ENCODE peak calls at places on chromosome 7, in seven cellular contexts. One of them, this sample, is unnamed.

GRCh38 chr7:132475037-132475668 is 101.1 kb downstream of the PLXNA4 start:
- DNase-seq in cardiac muscle cell: no peak
- DNase-seq in lower lobe of right lung: no peak
- DNase-seq in tibial nerve: no peak
- DNase-seq in pancreas: no peak
- DNase-seq in fibroblast of lung: no peak
- DNase-seq in HCT116: no peak
- DNase-seq in this sample: no peak

GRCh38 chr7:112726076-112726475 is 64.1 kb downstream of the TMEM168 start:
- DNase-seq in cardiac muscle cell: no peak
- DNase-seq in lower lobe of right lung: no peak
- DNase-seq in tibial nerve: no peak
- DNase-seq in pancreas: peak; percentile 40
- DNase-seq in fibroblast of lung: no peak
- DNase-seq in HCT116: no peak
- DNase-seq in this sample: no peak

GRCh38 chr7:98420966-98421612 is 20.2 kb upstream of the BAIAP2L1 start:
- DNase-seq in cardiac muscle cell: peak; percentile 81
- DNase-seq in lower lobe of right lung: peak; percentile 84
- DNase-seq in tibial nerve: no peak
- DNase-seq in pancreas: peak; percentile 73
- DNase-seq in fibroblast of lung: peak; percentile 32
- DNase-seq in HCT116: peak; percentile 90
- DNase-seq in this sample: peak; percentile 75

GRCh38 chr7:11341285-11341944 is 367.7 kb downstream of the PHF14 start:
- DNase-seq in cardiac muscle cell: peak; percentile 42
- DNase-seq in lower lobe of right lung: no peak
- DNase-seq in tibial nerve: peak; percentile 7
- DNase-seq in pancreas: no peak
- DNase-seq in fibroblast of lung: peak; percentile 17
- DNase-seq in HCT116: peak; percentile 8
- DNase-seq in this sample: no peak

GRCh38 chr7:116239019-116239418 is 28.7 kb downstream of the TES start:
- DNase-seq in cardiac muscle cell: no peak
- DNase-seq in lower lobe of right lung: no peak
- DNase-seq in tibial nerve: no peak
- DNase-seq in pancreas: no peak
- DNase-seq in fibroblast of lung: no peak
- DNase-seq in HCT116: no peak
- DNase-seq in this sample: no peak

GRCh38 chr7:46058424-46058823 is 137.4 kb upstream of the IGFBP3 start:
- DNase-seq in cardiac muscle cell: no peak
- DNase-seq in lower lobe of right lung: no peak
- DNase-seq in tibial nerve: no peak
- DNase-seq in pancreas: no peak
- DNase-seq in fibroblast of lung: peak; percentile 67
- DNase-seq in HCT116: no peak
- DNase-seq in this sample: peak; percentile 22

GRCh38 chr7:106246941-106247826 is 37.6 kb downstream of the NAMPT start:
- DNase-seq in cardiac muscle cell: no peak
- DNase-seq in lower lobe of right lung: no peak
- DNase-seq in tibial nerve: no peak
- DNase-seq in pancreas: no peak
- DNase-seq in fibroblast of lung: no peak
- DNase-seq in HCT116: no peak
- DNase-seq in this sample: no peak

GRCh38 chr7:151798851-151799428 is 78.0 kb downstream of the PRKAG2 start:
- DNase-seq in cardiac muscle cell: no peak
- DNase-seq in lower lobe of right lung: peak; percentile 44
- DNase-seq in tibial nerve: no peak
- DNase-seq in pancreas: no peak
- DNase-seq in fibroblast of lung: no peak
- DNase-seq in HCT116: no peak
- DNase-seq in this sample: no peak

GRCh38 chr7:29038463-29038862 is 80.3 kb upstream of the TRIL start:
- DNase-seq in cardiac muscle cell: no peak
- DNase-seq in lower lobe of right lung: no peak
- DNase-seq in tibial nerve: no peak
- DNase-seq in pancreas: no peak
- DNase-seq in fibroblast of lung: peak; percentile 76
- DNase-seq in HCT116: no peak
- DNase-seq in this sample: no peak

GRCh38 chr7:78279035-78279434 is 480.5 kb downstream of the PHTF2 start:
- DNase-seq in cardiac muscle cell: no peak
- DNase-seq in lower lobe of right lung: no peak
- DNase-seq in tibial nerve: no peak
- DNase-seq in pancreas: no peak
- DNase-seq in fibroblast of lung: peak; percentile 86
- DNase-seq in HCT116: no peak
- DNase-seq in this sample: peak; percentile 43

GRCh38 chr7:64882341-64883112 is 20.5 kb upstream of the ZNF273 start:
- DNase-seq in cardiac muscle cell: no peak
- DNase-seq in lower lobe of right lung: peak; percentile 69
- DNase-seq in tibial nerve: peak; percentile 40
- DNase-seq in pancreas: peak; percentile 70
- DNase-seq in fibroblast of lung: peak; percentile 29
- DNase-seq in HCT116: no peak
- DNase-seq in this sample: no peak

GRCh38 chr7:26307226-26307625 is 15.6 kb downstream of the SNX10 start:
- DNase-seq in cardiac muscle cell: no peak
- DNase-seq in lower lobe of right lung: peak; percentile 61
- DNase-seq in tibial nerve: peak; percentile 54
- DNase-seq in pancreas: peak; percentile 36
- DNase-seq in fibroblast of lung: peak; percentile 26
- DNase-seq in HCT116: no peak
- DNase-seq in this sample: peak; percentile 17

GRCh38 chr7:106071999-106072714 is 40.0 kb downstream of the SYPL1 start:
- DNase-seq in cardiac muscle cell: peak; percentile 28
- DNase-seq in lower lobe of right lung: no peak
- DNase-seq in tibial nerve: no peak
- DNase-seq in pancreas: peak; percentile 69
- DNase-seq in fibroblast of lung: peak; percentile 11
- DNase-seq in HCT116: no peak
- DNase-seq in this sample: no peak

GRCh38 chr7:130886438-130887135 is 152.6 kb upstream of the KLF14 start:
- DNase-seq in cardiac muscle cell: no peak
- DNase-seq in lower lobe of right lung: peak; percentile 57
- DNase-seq in tibial nerve: no peak
- DNase-seq in pancreas: no peak
- DNase-seq in fibroblast of lung: no peak
- DNase-seq in HCT116: no peak
- DNase-seq in this sample: no peak

GRCh38 chr7:106896268-106896667 is 31.2 kb downstream of the PIK3CG start:
- DNase-seq in cardiac muscle cell: no peak
- DNase-seq in lower lobe of right lung: no peak
- DNase-seq in tibial nerve: no peak
- DNase-seq in pancreas: no peak
- DNase-seq in fibroblast of lung: no peak
- DNase-seq in HCT116: no peak
- DNase-seq in this sample: no peak

GRCh38 chr7:17374157-17374556 is 75.7 kb downstream of the AHR start:
- DNase-seq in cardiac muscle cell: no peak
- DNase-seq in lower lobe of right lung: no peak
- DNase-seq in tibial nerve: no peak
- DNase-seq in pancreas: no peak
- DNase-seq in fibroblast of lung: no peak
- DNase-seq in HCT116: no peak
- DNase-seq in this sample: no peak

GRCh38 chr7:53437336-53437735 is 401.9 kb downstream of the POM121L12 start:
- DNase-seq in cardiac muscle cell: no peak
- DNase-seq in lower lobe of right lung: no peak
- DNase-seq in tibial nerve: no peak
- DNase-seq in pancreas: no peak
- DNase-seq in fibroblast of lung: no peak
- DNase-seq in HCT116: no peak
- DNase-seq in this sample: no peak

GRCh38 chr7:22732556-22733126 is 5.6 kb downstream of the IL6 start:
- DNase-seq in cardiac muscle cell: no peak
- DNase-seq in lower lobe of right lung: no peak
- DNase-seq in tibial nerve: no peak
- DNase-seq in pancreas: no peak
- DNase-seq in fibroblast of lung: peak; percentile 23
- DNase-seq in HCT116: peak; percentile 21
- DNase-seq in this sample: peak; percentile 60

GRCh38 chr7:94146408-94146807 is 142.3 kb upstream of the BET1 start:
- DNase-seq in cardiac muscle cell: no peak
- DNase-seq in lower lobe of right lung: no peak
- DNase-seq in tibial nerve: no peak
- DNase-seq in pancreas: no peak
- DNase-seq in fibroblast of lung: no peak
- DNase-seq in HCT116: no peak
- DNase-seq in this sample: no peak

GRCh38 chr7:150799741-150800575 is at the start of gene TMEM176B:
- DNase-seq in cardiac muscle cell: peak; percentile 40
- DNase-seq in lower lobe of right lung: no peak
- DNase-seq in tibial nerve: no peak
- DNase-seq in pancreas: no peak
- DNase-seq in fibroblast of lung: no peak
- DNase-seq in HCT116: no peak
- DNase-seq in this sample: no peak

GRCh38 chr7:106618480-106618879 is 42.5 kb downstream of the CCDC71L start:
- DNase-seq in cardiac muscle cell: peak; percentile 57
- DNase-seq in lower lobe of right lung: no peak
- DNase-seq in tibial nerve: no peak
- DNase-seq in pancreas: no peak
- DNase-seq in fibroblast of lung: peak; percentile 75
- DNase-seq in HCT116: no peak
- DNase-seq in this sample: no peak

GRCh38 chr7:27661776-27662489 is 750 bp downstream of the HIBADH start:
- DNase-seq in cardiac muscle cell: no peak
- DNase-seq in lower lobe of right lung: peak; percentile 50
- DNase-seq in tibial nerve: peak; percentile 29
- DNase-seq in pancreas: peak; percentile 50
- DNase-seq in fibroblast of lung: no peak
- DNase-seq in HCT116: no peak
- DNase-seq in this sample: peak; percentile 45

GRCh38 chr7:142519077-142519789 is 230.0 kb upstream of the PRSS1 start:
- DNase-seq in cardiac muscle cell: no peak
- DNase-seq in lower lobe of right lung: no peak
- DNase-seq in tibial nerve: no peak
- DNase-seq in pancreas: no peak
- DNase-seq in fibroblast of lung: no peak
- DNase-seq in HCT116: no peak
- DNase-seq in this sample: no peak

GRCh38 chr7:30865821-30866220 is 45.8 kb upstream of the AQP1 start:
- DNase-seq in cardiac muscle cell: no peak
- DNase-seq in lower lobe of right lung: no peak
- DNase-seq in tibial nerve: no peak
- DNase-seq in pancreas: no peak
- DNase-seq in fibroblast of lung: no peak
- DNase-seq in HCT116: no peak
- DNase-seq in this sample: no peak

GRCh38 chr7:30865077-30865476 is 46.6 kb upstream of the AQP1 start:
- DNase-seq in cardiac muscle cell: no peak
- DNase-seq in lower lobe of right lung: no peak
- DNase-seq in tibial nerve: no peak
- DNase-seq in pancreas: no peak
- DNase-seq in fibroblast of lung: no peak
- DNase-seq in HCT116: no peak
- DNase-seq in this sample: no peak

GRCh38 chr7:30869794-30870491 is 41.7 kb upstream of the AQP1 start:
- DNase-seq in cardiac muscle cell: no peak
- DNase-seq in lower lobe of right lung: no peak
- DNase-seq in tibial nerve: no peak
- DNase-seq in pancreas: no peak
- DNase-seq in fibroblast of lung: peak; percentile 62
- DNase-seq in HCT116: no peak
- DNase-seq in this sample: no peak

GRCh38 chr7:30866939-30867338 is 44.7 kb upstream of the AQP1 start:
- DNase-seq in cardiac muscle cell: no peak
- DNase-seq in lower lobe of right lung: no peak
- DNase-seq in tibial nerve: no peak
- DNase-seq in pancreas: no peak
- DNase-seq in fibroblast of lung: no peak
- DNase-seq in HCT116: no peak
- DNase-seq in this sample: no peak

GRCh38 chr7:30867483-30867882 is 44.2 kb upstream of the AQP1 start:
- DNase-seq in cardiac muscle cell: no peak
- DNase-seq in lower lobe of right lung: no peak
- DNase-seq in tibial nerve: no peak
- DNase-seq in pancreas: no peak
- DNase-seq in fibroblast of lung: no peak
- DNase-seq in HCT116: no peak
- DNase-seq in this sample: no peak
- H3K4me1 ChIP-seq in cardiac muscle cell: peaks cover 11% of the 10 kb centered on the region
- H3K4me1 ChIP-seq in lower lobe of right lung: peaks cover 25% of the 10 kb centered on the region
- H3K4me1 ChIP-seq in tibial nerve: peaks cover 53% of the 10 kb centered on the region
- H3K4me1 ChIP-seq in pancreas: peaks cover 3% of the 10 kb centered on the region
- H3K4me1 ChIP-seq in fibroblast of lung: peaks cover 8% of the 10 kb centered on the region
- H3K4me1 ChIP-seq in HCT116: no peaks in the 10 kb centered on the region
- H3K4me1 ChIP-seq in this sample: no peaks in the 10 kb centered on the region

DNA sequence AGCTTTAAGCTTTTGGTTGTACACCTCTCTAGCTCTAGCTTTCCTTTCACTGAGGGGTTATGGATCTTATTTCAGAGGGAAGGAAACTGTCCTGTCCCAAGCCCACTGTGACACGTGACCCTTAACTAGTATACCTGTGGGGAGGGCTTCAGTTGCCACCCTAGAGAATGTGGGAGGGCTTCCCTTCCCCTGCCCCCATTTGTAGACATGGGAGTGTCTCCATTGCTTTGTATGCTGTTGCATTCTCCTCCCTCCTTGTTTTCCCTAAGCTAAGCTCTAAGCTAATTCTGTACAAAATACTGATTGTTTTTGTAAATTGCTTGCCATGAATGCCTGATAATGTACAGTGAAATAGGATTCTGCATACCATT is 11.2 kb downstream of the LUC7L2 start:
- DNase-seq in cardiac muscle cell: no peak
- DNase-seq in lower lobe of right lung: no peak
- DNase-seq in tibial nerve: no peak
- DNase-seq in pancreas: no peak
- DNase-seq in fibroblast of lung: no peak
- DNase-seq in HCT116: no peak
- DNase-seq in this sample: no peak
- H3K4me1 ChIP-seq in cardiac muscle cell: peaks cover 16% of the 10 kb centered on the region
- H3K4me1 ChIP-seq in lower lobe of right lung: peaks cover 55% of the 10 kb centered on the region
- H3K4me1 ChIP-seq in tibial nerve: peaks cover 96% of the 10 kb centered on the region
- H3K4me1 ChIP-seq in pancreas: peaks cover 19% of the 10 kb centered on the region
- H3K4me1 ChIP-seq in fibroblast of lung: no peaks in the 10 kb centered on the region
- H3K4me1 ChIP-seq in HCT116: no peaks in the 10 kb centered on the region
- H3K4me1 ChIP-seq in this sample: no peaks in the 10 kb centered on the region

GRCh38 chr7:155769701-155770100 is 42.6 kb downstream of the SHH start:
- DNase-seq in cardiac muscle cell: no peak
- DNase-seq in lower lobe of right lung: no peak
- DNase-seq in tibial nerve: peak; percentile 24
- DNase-seq in pancreas: no peak
- DNase-seq in fibroblast of lung: peak; percentile 31
- DNase-seq in HCT116: no peak
- DNase-seq in this sample: no peak
- H3K4me1 ChIP-seq in cardiac muscle cell: peaks cover 2% of the 10 kb centered on the region
- H3K4me1 ChIP-seq in lower lobe of right lung: peaks cover 2% of the 10 kb centered on the region
- H3K4me1 ChIP-seq in tibial nerve: peaks cover 46% of the 10 kb centered on the region
- H3K4me1 ChIP-seq in pancreas: no peaks in the 10 kb centered on the region
- H3K4me1 ChIP-seq in fibroblast of lung: no peaks in the 10 kb centered on the region
- H3K4me1 ChIP-seq in HCT116: no peaks in the 10 kb centered on the region
- H3K4me1 ChIP-seq in this sample: no peaks in the 10 kb centered on the region

DNA sequence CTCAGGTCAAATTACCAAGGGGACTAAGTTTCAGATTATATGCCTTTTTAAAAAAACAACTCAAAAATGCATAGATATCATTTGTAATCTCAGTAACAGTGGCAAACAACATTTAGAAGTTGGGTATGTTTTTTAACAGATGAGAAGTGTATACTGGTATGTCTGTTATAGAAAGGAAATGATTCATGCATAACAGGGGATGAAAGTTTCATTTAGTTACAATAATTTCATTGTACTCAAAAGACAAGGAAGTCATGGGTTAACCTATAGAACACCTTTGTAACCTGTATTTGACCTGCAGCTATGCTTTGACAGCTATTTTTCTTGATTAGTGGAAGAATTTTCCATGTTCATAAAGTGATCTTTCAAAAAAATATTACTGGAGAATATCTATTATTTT is 35.4 kb upstream of the FAM133B start:
- DNase-seq in cardiac muscle cell: no peak
- DNase-seq in lower lobe of right lung: no peak
- DNase-seq in tibial nerve: no peak
- DNase-seq in pancreas: no peak
- DNase-seq in fibroblast of lung: peak; percentile 44
- DNase-seq in HCT116: no peak
- DNase-seq in this sample: peak; percentile 66
- H3K4me1 ChIP-seq in cardiac muscle cell: peaks cover 30% of the 10 kb centered on the region
- H3K4me1 ChIP-seq in lower lobe of right lung: peaks cover 10% of the 10 kb centered on the region
- H3K4me1 ChIP-seq in tibial nerve: peaks cover 23% of the 10 kb centered on the region
- H3K4me1 ChIP-seq in pancreas: no peaks in the 10 kb centered on the region
- H3K4me1 ChIP-seq in fibroblast of lung: peaks cover 16% of the 10 kb centered on the region
- H3K4me1 ChIP-seq in HCT116: peaks cover 3% of the 10 kb centered on the region
- H3K4me1 ChIP-seq in this sample: peaks cover 41% of the 10 kb centered on the region